ENCODE peak calls at places on chromosomes 6 and 20, in nine cellular contexts. One of them, this sample, is unnamed.
A peak's percentile ranks its signal among the peaks of the same experiment; 100 is the strongest.

GRCh38 chr6:10582774-10583508 is 61.8 kb downstream of the GCNT2 start:
- DNase-seq in upper lobe of left lung: peak; percentile 28
- DNase-seq in fibroblast of lung: no peak
- DNase-seq in GM23248: no peak
- DNase-seq in heart left ventricle: no peak
- DNase-seq in CD8-positive, alpha-beta memory T cell: no peak
- DNase-seq in keratinocyte: no peak
- DNase-seq in right cardiac atrium: no peak
- DNase-seq in breast epithelium: no peak
- DNase-seq in this sample: peak; percentile 85

GRCh38 chr6:129502261-129502660 is 207.7 kb downstream of the ARHGAP18 start:
- DNase-seq in upper lobe of left lung: no peak
- DNase-seq in keratinocyte: no peak
- DNase-seq in GM23248: no peak
- DNase-seq in right cardiac atrium: no peak
- DNase-seq in heart left ventricle: no peak
- DNase-seq in fibroblast of lung: peak; percentile 59
- DNase-seq in CD8-positive, alpha-beta memory T cell: no peak
- DNase-seq in breast epithelium: no peak
- DNase-seq in this sample: no peak

GRCh38 chr6:17093692-17094091 is 8.2 kb upstream of the STMND1 start:
- DNase-seq in heart left ventricle: no peak
- DNase-seq in breast epithelium: no peak
- DNase-seq in upper lobe of left lung: no peak
- DNase-seq in CD8-positive, alpha-beta memory T cell: no peak
- DNase-seq in keratinocyte: no peak
- DNase-seq in GM23248: peak; percentile 34
- DNase-seq in right cardiac atrium: no peak
- DNase-seq in fibroblast of lung: no peak
- DNase-seq in this sample: no peak

GRCh38 chr20:47905628-47906487 is 120.6 kb upstream of the SULF2 start:
- DNase-seq in breast epithelium: no peak
- DNase-seq in heart left ventricle: no peak
- DNase-seq in fibroblast of lung: no peak
- DNase-seq in upper lobe of left lung: no peak
- DNase-seq in GM23248: no peak
- DNase-seq in CD8-positive, alpha-beta memory T cell: no peak
- DNase-seq in keratinocyte: no peak
- DNase-seq in right cardiac atrium: no peak
- DNase-seq in this sample: no peak

GRCh38 chr6:149094934-149095341 is 222.6 kb upstream of the TAB2 start:
- DNase-seq in fibroblast of lung: peak; percentile 77
- DNase-seq in CD8-positive, alpha-beta memory T cell: no peak
- DNase-seq in keratinocyte: no peak
- DNase-seq in breast epithelium: no peak
- DNase-seq in heart left ventricle: no peak
- DNase-seq in upper lobe of left lung: no peak
- DNase-seq in right cardiac atrium: no peak
- DNase-seq in GM23248: peak; percentile 45
- DNase-seq in this sample: no peak

GRCh38 chr6:89290401-89291155 is 24.5 kb downstream of the GABRR2 start:
- DNase-seq in GM23248: no peak
- DNase-seq in breast epithelium: no peak
- DNase-seq in upper lobe of left lung: no peak
- DNase-seq in right cardiac atrium: no peak
- DNase-seq in keratinocyte: no peak
- DNase-seq in heart left ventricle: no peak
- DNase-seq in fibroblast of lung: no peak
- DNase-seq in CD8-positive, alpha-beta memory T cell: no peak
- DNase-seq in this sample: peak; percentile 15

GRCh38 chr6:56799966-56800365 is 154.9 kb upstream of the BEND6 start:
- DNase-seq in GM23248: no peak
- DNase-seq in CD8-positive, alpha-beta memory T cell: no peak
- DNase-seq in heart left ventricle: no peak
- DNase-seq in upper lobe of left lung: no peak
- DNase-seq in fibroblast of lung: peak; percentile 31
- DNase-seq in keratinocyte: no peak
- DNase-seq in breast epithelium: no peak
- DNase-seq in right cardiac atrium: no peak
- DNase-seq in this sample: no peak

GRCh38 chr6:20092071-20092566 is 120.2 kb downstream of the MBOAT1 start:
- DNase-seq in breast epithelium: no peak
- DNase-seq in GM23248: peak; percentile 52
- DNase-seq in right cardiac atrium: no peak
- DNase-seq in upper lobe of left lung: no peak
- DNase-seq in fibroblast of lung: peak; percentile 42
- DNase-seq in keratinocyte: no peak
- DNase-seq in heart left ventricle: no peak
- DNase-seq in CD8-positive, alpha-beta memory T cell: peak; percentile 2
- DNase-seq in this sample: no peak

GRCh38 chr6:131733376-131734016 is 22.7 kb upstream of the CTAGE9 start:
- DNase-seq in fibroblast of lung: peak; percentile 93
- DNase-seq in CD8-positive, alpha-beta memory T cell: no peak
- DNase-seq in upper lobe of left lung: no peak
- DNase-seq in heart left ventricle: no peak
- DNase-seq in breast epithelium: no peak
- DNase-seq in right cardiac atrium: no peak
- DNase-seq in keratinocyte: no peak
- DNase-seq in GM23248: peak; percentile 80
- DNase-seq in this sample: no peak

GRCh38 chr6:25627001-25627400 is 25.0 kb upstream of the SCGN start:
- DNase-seq in GM23248: no peak
- DNase-seq in right cardiac atrium: no peak
- DNase-seq in upper lobe of left lung: no peak
- DNase-seq in heart left ventricle: no peak
- DNase-seq in fibroblast of lung: no peak
- DNase-seq in CD8-positive, alpha-beta memory T cell: no peak
- DNase-seq in keratinocyte: no peak
- DNase-seq in breast epithelium: no peak
- DNase-seq in this sample: no peak

GRCh38 chr20:4811661-4812181 is 90.0 kb downstream of the PRND start:
- DNase-seq in CD8-positive, alpha-beta memory T cell: peak; percentile 86
- DNase-seq in GM23248: no peak
- DNase-seq in breast epithelium: no peak
- DNase-seq in fibroblast of lung: no peak
- DNase-seq in keratinocyte: no peak
- DNase-seq in heart left ventricle: peak; percentile 85
- DNase-seq in upper lobe of left lung: peak; percentile 88
- DNase-seq in right cardiac atrium: peak; percentile 67
- DNase-seq in this sample: no peak

GRCh38 chr6:139943391-139943790 is 568.9 kb upstream of the CITED2 start:
- DNase-seq in breast epithelium: no peak
- DNase-seq in heart left ventricle: no peak
- DNase-seq in keratinocyte: no peak
- DNase-seq in fibroblast of lung: peak; percentile 97
- DNase-seq in CD8-positive, alpha-beta memory T cell: no peak
- DNase-seq in GM23248: peak; percentile 76
- DNase-seq in upper lobe of left lung: no peak
- DNase-seq in right cardiac atrium: no peak
- DNase-seq in this sample: no peak

GRCh38 chr20:45060341-45060740 is 40.6 kb downstream of the KCNS1 start:
- DNase-seq in CD8-positive, alpha-beta memory T cell: no peak
- DNase-seq in GM23248: no peak
- DNase-seq in keratinocyte: no peak
- DNase-seq in upper lobe of left lung: no peak
- DNase-seq in fibroblast of lung: no peak
- DNase-seq in right cardiac atrium: no peak
- DNase-seq in breast epithelium: no peak
- DNase-seq in heart left ventricle: no peak
- DNase-seq in this sample: no peak

GRCh38 chr20:45058168-45058850 is 42.6 kb downstream of the KCNS1 start:
- DNase-seq in breast epithelium: no peak
- DNase-seq in right cardiac atrium: no peak
- DNase-seq in upper lobe of left lung: no peak
- DNase-seq in fibroblast of lung: no peak
- DNase-seq in keratinocyte: no peak
- DNase-seq in GM23248: no peak
- DNase-seq in heart left ventricle: no peak
- DNase-seq in CD8-positive, alpha-beta memory T cell: no peak
- DNase-seq in this sample: no peak

GRCh38 chr20:45056473-45057148 is 44.3 kb downstream of the KCNS1 start:
- DNase-seq in keratinocyte: no peak
- DNase-seq in heart left ventricle: no peak
- DNase-seq in upper lobe of left lung: no peak
- DNase-seq in breast epithelium: no peak
- DNase-seq in fibroblast of lung: no peak
- DNase-seq in right cardiac atrium: no peak
- DNase-seq in GM23248: no peak
- DNase-seq in CD8-positive, alpha-beta memory T cell: no peak
- DNase-seq in this sample: no peak

GRCh38 chr20:45061244-45061643 is 39.7 kb downstream of the KCNS1 start:
- DNase-seq in GM23248: peak; percentile 95
- DNase-seq in breast epithelium: no peak
- DNase-seq in right cardiac atrium: no peak
- DNase-seq in heart left ventricle: no peak
- DNase-seq in fibroblast of lung: peak; percentile 96
- DNase-seq in keratinocyte: peak; percentile 85
- DNase-seq in CD8-positive, alpha-beta memory T cell: no peak
- DNase-seq in upper lobe of left lung: no peak
- DNase-seq in this sample: no peak

DNA sequence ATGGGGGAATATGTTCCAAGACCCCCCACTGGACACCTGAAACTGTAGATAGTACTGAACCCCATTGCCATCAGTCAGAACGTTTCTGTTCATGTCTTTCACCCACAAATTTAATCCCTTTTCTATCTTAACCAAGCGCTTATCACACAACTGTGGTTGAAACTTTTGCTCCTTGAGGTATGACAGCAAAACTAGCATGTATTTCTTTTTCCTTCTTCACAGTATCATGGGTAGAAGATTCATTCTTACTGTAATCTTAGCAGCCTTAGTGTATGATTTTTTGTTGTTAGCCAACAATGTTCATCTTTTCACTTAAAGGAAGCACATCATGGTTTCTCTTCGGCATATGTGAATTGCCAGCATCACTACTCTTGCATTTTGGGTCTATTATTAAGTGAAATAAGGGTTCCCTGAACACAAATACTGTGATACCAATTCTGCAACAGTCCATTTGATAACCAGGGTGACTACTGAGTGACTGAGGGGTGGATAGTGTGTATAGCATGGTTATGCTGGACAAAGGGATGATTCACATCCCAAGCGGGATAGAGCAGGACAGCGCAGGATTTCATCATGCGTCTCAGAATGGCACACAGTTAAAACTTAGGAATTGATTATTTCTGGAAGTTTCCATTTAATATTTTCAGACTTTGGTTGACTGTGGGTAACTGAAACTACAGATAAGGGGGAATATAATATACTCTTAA is 41.8 kb downstream of the KCNS1 start:
- DNase-seq in right cardiac atrium: no peak
- DNase-seq in CD8-positive, alpha-beta memory T cell: no peak
- DNase-seq in fibroblast of lung: peak; percentile 65
- DNase-seq in upper lobe of left lung: no peak
- DNase-seq in heart left ventricle: no peak
- DNase-seq in keratinocyte: no peak
- DNase-seq in GM23248: peak; percentile 73
- DNase-seq in breast epithelium: no peak
- DNase-seq in this sample: no peak
- H3K4me1 ChIP-seq in right cardiac atrium: no peaks in the 10 kb centered on the region
- H3K4me1 ChIP-seq in CD8-positive, alpha-beta memory T cell: peaks cover 19% of the 10 kb centered on the region
- H3K4me1 ChIP-seq in fibroblast of lung: peaks cover 7% of the 10 kb centered on the region
- H3K4me1 ChIP-seq in upper lobe of left lung: no peaks in the 10 kb centered on the region
- H3K4me1 ChIP-seq in heart left ventricle: no peaks in the 10 kb centered on the region
- H3K4me1 ChIP-seq in keratinocyte: peaks cover 38% of the 10 kb centered on the region
- H3K4me1 ChIP-seq in GM23248: peaks cover 35% of the 10 kb centered on the region
- H3K4me1 ChIP-seq in breast epithelium: no peaks in the 10 kb centered on the region
- H3K4me1 ChIP-seq in this sample: peaks cover 14% of the 10 kb centered on the region

GRCh38 chr20:31670371-31671228 is 32.9 kb downstream of the COX4I2 start:
- DNase-seq in upper lobe of left lung: peak; percentile 78
- DNase-seq in CD8-positive, alpha-beta memory T cell: no peak
- DNase-seq in right cardiac atrium: peak; percentile 72
- DNase-seq in GM23248: no peak
- DNase-seq in heart left ventricle: peak; percentile 72
- DNase-seq in keratinocyte: no peak
- DNase-seq in breast epithelium: peak; percentile 67
- DNase-seq in fibroblast of lung: no peak
- DNase-seq in this sample: peak; percentile 90
- H3K4me1 ChIP-seq in upper lobe of left lung: peaks cover 98% of the 10 kb centered on the region
- H3K4me1 ChIP-seq in CD8-positive, alpha-beta memory T cell: peaks cover 66% of the 10 kb centered on the region
- H3K4me1 ChIP-seq in right cardiac atrium: peaks cover 49% of the 10 kb centered on the region
- H3K4me1 ChIP-seq in GM23248: peaks cover 13% of the 10 kb centered on the region
- H3K4me1 ChIP-seq in heart left ventricle: peaks cover 58% of the 10 kb centered on the region
- H3K4me1 ChIP-seq in keratinocyte: peaks cover 12% of the 10 kb centered on the region
- H3K4me1 ChIP-seq in breast epithelium: peaks cover 34% of the 10 kb centered on the region
- H3K4me1 ChIP-seq in fibroblast of lung: peaks cover 24% of the 10 kb centered on the region
- H3K4me1 ChIP-seq in this sample: peaks cover 89% of the 10 kb centered on the region

GRCh38 chr6:41529970-41530369 is 16.2 kb upstream of the FOXP4 start:
- DNase-seq in CD8-positive, alpha-beta memory T cell: no peak
- DNase-seq in GM23248: no peak
- DNase-seq in keratinocyte: no peak
- DNase-seq in heart left ventricle: no peak
- DNase-seq in upper lobe of left lung: no peak
- DNase-seq in right cardiac atrium: no peak
- DNase-seq in breast epithelium: no peak
- DNase-seq in fibroblast of lung: no peak
- DNase-seq in this sample: no peak

GRCh38 chr6:41531016-41531415 is 15.2 kb upstream of the FOXP4 start:
- DNase-seq in right cardiac atrium: no peak
- DNase-seq in breast epithelium: no peak
- DNase-seq in GM23248: no peak
- DNase-seq in keratinocyte: no peak
- DNase-seq in heart left ventricle: no peak
- DNase-seq in CD8-positive, alpha-beta memory T cell: no peak
- DNase-seq in upper lobe of left lung: no peak
- DNase-seq in fibroblast of lung: no peak
- DNase-seq in this sample: no peak

GRCh38 chr6:41530476-41530875 is 15.7 kb upstream of the FOXP4 start:
- DNase-seq in right cardiac atrium: no peak
- DNase-seq in fibroblast of lung: no peak
- DNase-seq in keratinocyte: no peak
- DNase-seq in breast epithelium: no peak
- DNase-seq in GM23248: no peak
- DNase-seq in heart left ventricle: no peak
- DNase-seq in upper lobe of left lung: no peak
- DNase-seq in CD8-positive, alpha-beta memory T cell: no peak
- DNase-seq in this sample: no peak

GRCh38 chr6:41529049-41529448 is 17.1 kb upstream of the FOXP4 start:
- DNase-seq in heart left ventricle: no peak
- DNase-seq in upper lobe of left lung: no peak
- DNase-seq in keratinocyte: no peak
- DNase-seq in CD8-positive, alpha-beta memory T cell: no peak
- DNase-seq in right cardiac atrium: no peak
- DNase-seq in fibroblast of lung: no peak
- DNase-seq in GM23248: no peak
- DNase-seq in breast epithelium: no peak
- DNase-seq in this sample: no peak

GRCh38 chr6:41531591-41532582 is 14.3 kb upstream of the FOXP4 start:
- DNase-seq in upper lobe of left lung: no peak
- DNase-seq in CD8-positive, alpha-beta memory T cell: peak; percentile 40
- DNase-seq in keratinocyte: no peak
- DNase-seq in fibroblast of lung: peak; percentile 49
- DNase-seq in right cardiac atrium: no peak
- DNase-seq in breast epithelium: no peak
- DNase-seq in GM23248: peak; percentile 90
- DNase-seq in heart left ventricle: no peak
- DNase-seq in this sample: no peak
- H3K4me1 ChIP-seq in upper lobe of left lung: peaks cover 12% of the 10 kb centered on the region
- H3K4me1 ChIP-seq in CD8-positive, alpha-beta memory T cell: peaks cover 23% of the 10 kb centered on the region
- H3K4me1 ChIP-seq in keratinocyte: peaks cover 16% of the 10 kb centered on the region
- H3K4me1 ChIP-seq in fibroblast of lung: no peaks in the 10 kb centered on the region
- H3K4me1 ChIP-seq in right cardiac atrium: no peaks in the 10 kb centered on the region
- H3K4me1 ChIP-seq in breast epithelium: peaks cover 16% of the 10 kb centered on the region
- H3K4me1 ChIP-seq in GM23248: peaks cover 13% of the 10 kb centered on the region
- H3K4me1 ChIP-seq in heart left ventricle: no peaks in the 10 kb centered on the region
- H3K4me1 ChIP-seq in this sample: peaks cover 11% of the 10 kb centered on the region

GRCh38 chr20:62484478-62484877 is 8.7 kb upstream of the GATA5 start:
- DNase-seq in keratinocyte: no peak
- DNase-seq in upper lobe of left lung: no peak
- DNase-seq in breast epithelium: no peak
- DNase-seq in GM23248: no peak
- DNase-seq in CD8-positive, alpha-beta memory T cell: no peak
- DNase-seq in right cardiac atrium: no peak
- DNase-seq in fibroblast of lung: no peak
- DNase-seq in heart left ventricle: no peak
- DNase-seq in this sample: no peak
- H3K4me1 ChIP-seq in keratinocyte: peaks cover 10% of the 10 kb centered on the region
- H3K4me1 ChIP-seq in upper lobe of left lung: peaks cover 4% of the 10 kb centered on the region
- H3K4me1 ChIP-seq in breast epithelium: no peaks in the 10 kb centered on the region
- H3K4me1 ChIP-seq in GM23248: no peaks in the 10 kb centered on the region
- H3K4me1 ChIP-seq in CD8-positive, alpha-beta memory T cell: no peaks in the 10 kb centered on the region
- H3K4me1 ChIP-seq in right cardiac atrium: peaks cover 5% of the 10 kb centered on the region
- H3K4me1 ChIP-seq in fibroblast of lung: no peaks in the 10 kb centered on the region
- H3K4me1 ChIP-seq in heart left ventricle: no peaks in the 10 kb centered on the region
- H3K4me1 ChIP-seq in this sample: peaks cover 48% of the 10 kb centered on the region

This sample was measured in body of pancreas.